ENCODE peak calls at places on chromosome 21, in ten cellular contexts. One of them, this sample, is unnamed.

GRCh38 chr21:33449650-33450049 is 30.1 kb downstream of the TMEM50B start:
- DNase-seq in tibial artery: no peak
- DNase-seq in Calu3: no peak
- DNase-seq in sigmoid colon: no peak
- DNase-seq in astrocyte: no peak
- DNase-seq in fibroblast of mammary gland: no peak
- DNase-seq in astrocyte of the spinal cord: no peak
- DNase-seq in GM12865: no peak
- DNase-seq in heart left ventricle: no peak
- DNase-seq in neural progenitor cell: no peak
- DNase-seq in this sample: no peak

GRCh38 chr21:33308586-33309490 is 15.9 kb upstream of the IFNAR1 start:
- DNase-seq in tibial artery: no peak
- DNase-seq in Calu3: no peak
- DNase-seq in sigmoid colon: no peak
- DNase-seq in astrocyte: peak
- DNase-seq in fibroblast of mammary gland: peak
- DNase-seq in astrocyte of the spinal cord: peak
- DNase-seq in GM12865: peak
- DNase-seq in heart left ventricle: no peak
- DNase-seq in neural progenitor cell: no peak
- DNase-seq in this sample: no peak

GRCh38 chr21:36976882-36977651 is 10.6 kb upstream of the HLCS start:
- DNase-seq in tibial artery: no peak
- DNase-seq in Calu3: peak
- DNase-seq in sigmoid colon: no peak
- DNase-seq in astrocyte: peak
- DNase-seq in fibroblast of mammary gland: peak
- DNase-seq in astrocyte of the spinal cord: peak
- DNase-seq in GM12865: peak
- DNase-seq in heart left ventricle: no peak
- DNase-seq in neural progenitor cell: peak
- DNase-seq in this sample: peak

GRCh38 chr21:26127918-26128317 is 42.7 kb downstream of the APP start:
- DNase-seq in tibial artery: peak
- DNase-seq in Calu3: no peak
- DNase-seq in sigmoid colon: no peak
- DNase-seq in astrocyte: peak
- DNase-seq in fibroblast of mammary gland: no peak
- DNase-seq in astrocyte of the spinal cord: peak
- DNase-seq in GM12865: no peak
- DNase-seq in heart left ventricle: peak
- DNase-seq in neural progenitor cell: no peak
- DNase-seq in this sample: no peak

GRCh38 chr21:31710586-31710985 is 21.3 kb downstream of the SCAF4 start:
- DNase-seq in tibial artery: no peak
- DNase-seq in Calu3: no peak
- DNase-seq in sigmoid colon: no peak
- DNase-seq in astrocyte: peak
- DNase-seq in fibroblast of mammary gland: peak
- DNase-seq in astrocyte of the spinal cord: peak
- DNase-seq in GM12865: no peak
- DNase-seq in heart left ventricle: no peak
- DNase-seq in neural progenitor cell: no peak
- DNase-seq in this sample: no peak

GRCh38 chr21:35994605-35995004 is 65.7 kb downstream of the SETD4 start:
- DNase-seq in tibial artery: no peak
- DNase-seq in Calu3: no peak
- DNase-seq in sigmoid colon: no peak
- DNase-seq in astrocyte: no peak
- DNase-seq in fibroblast of mammary gland: no peak
- DNase-seq in astrocyte of the spinal cord: no peak
- DNase-seq in GM12865: no peak
- DNase-seq in heart left ventricle: no peak
- DNase-seq in neural progenitor cell: no peak
- DNase-seq in this sample: no peak

GRCh38 chr21:46468110-46468774 is 9.6 kb downstream of the DIP2A start:
- DNase-seq in tibial artery: no peak
- DNase-seq in Calu3: no peak
- DNase-seq in sigmoid colon: no peak
- DNase-seq in astrocyte: no peak
- DNase-seq in fibroblast of mammary gland: no peak
- DNase-seq in astrocyte of the spinal cord: no peak
- DNase-seq in GM12865: no peak
- DNase-seq in heart left ventricle: no peak
- DNase-seq in neural progenitor cell: no peak
- DNase-seq in this sample: no peak

GRCh38 chr21:14900611-14901010 is 164.2 kb downstream of the NRIP1 start:
- DNase-seq in tibial artery: no peak
- DNase-seq in Calu3: no peak
- DNase-seq in sigmoid colon: no peak
- DNase-seq in astrocyte: peak
- DNase-seq in fibroblast of mammary gland: peak
- DNase-seq in astrocyte of the spinal cord: peak
- DNase-seq in GM12865: no peak
- DNase-seq in heart left ventricle: no peak
- DNase-seq in neural progenitor cell: no peak
- DNase-seq in this sample: no peak

GRCh38 chr21:20997633-20998455 is at the start of gene NCAM2:
- DNase-seq in tibial artery: peak
- DNase-seq in Calu3: no peak
- DNase-seq in sigmoid colon: peak
- DNase-seq in astrocyte: peak
- DNase-seq in fibroblast of mammary gland: peak
- DNase-seq in astrocyte of the spinal cord: peak
- DNase-seq in GM12865: peak
- DNase-seq in heart left ventricle: peak
- DNase-seq in neural progenitor cell: peak
- DNase-seq in this sample: peak

GRCh38 chr21:38821248-38821647 is 15.5 kb downstream of the ETS2 start:
- DNase-seq in tibial artery: no peak
- DNase-seq in Calu3: no peak
- DNase-seq in sigmoid colon: no peak
- DNase-seq in astrocyte: no peak
- DNase-seq in fibroblast of mammary gland: no peak
- DNase-seq in astrocyte of the spinal cord: no peak
- DNase-seq in GM12865: no peak
- DNase-seq in heart left ventricle: no peak
- DNase-seq in neural progenitor cell: no peak
- DNase-seq in this sample: no peak

GRCh38 chr21:30518876-30519275 is 16.9 kb upstream of the KRTAP19-5 start:
- DNase-seq in tibial artery: no peak
- DNase-seq in Calu3: no peak
- DNase-seq in sigmoid colon: no peak
- DNase-seq in astrocyte: no peak
- DNase-seq in fibroblast of mammary gland: no peak
- DNase-seq in astrocyte of the spinal cord: no peak
- DNase-seq in GM12865: no peak
- DNase-seq in heart left ventricle: no peak
- DNase-seq in neural progenitor cell: no peak
- DNase-seq in this sample: no peak

GRCh38 chr21:38525454-38525853 is 27.2 kb upstream of the ERG start:
- DNase-seq in tibial artery: no peak
- DNase-seq in Calu3: no peak
- DNase-seq in sigmoid colon: no peak
- DNase-seq in astrocyte: no peak
- DNase-seq in fibroblast of mammary gland: no peak
- DNase-seq in astrocyte of the spinal cord: no peak
- DNase-seq in GM12865: no peak
- DNase-seq in heart left ventricle: no peak
- DNase-seq in neural progenitor cell: no peak
- DNase-seq in this sample: no peak

GRCh38 chr21:43984905-43985689 is 27.0 kb upstream of the TRAPPC10 start:
- DNase-seq in tibial artery: no peak
- DNase-seq in Calu3: no peak
- DNase-seq in sigmoid colon: no peak
- DNase-seq in astrocyte: no peak
- DNase-seq in fibroblast of mammary gland: peak
- DNase-seq in astrocyte of the spinal cord: no peak
- DNase-seq in GM12865: peak
- DNase-seq in heart left ventricle: no peak
- DNase-seq in neural progenitor cell: no peak
- DNase-seq in this sample: no peak

GRCh38 chr21:22885079-22885478 is 1886.9 kb downstream of the NCAM2 start:
- DNase-seq in tibial artery: no peak
- DNase-seq in Calu3: no peak
- DNase-seq in sigmoid colon: no peak
- DNase-seq in astrocyte: no peak
- DNase-seq in fibroblast of mammary gland: no peak
- DNase-seq in astrocyte of the spinal cord: no peak
- DNase-seq in GM12865: no peak
- DNase-seq in heart left ventricle: no peak
- DNase-seq in neural progenitor cell: peak
- DNase-seq in this sample: no peak

GRCh38 chr21:39441502-39442475 is 3.8 kb downstream of the LCA5L start:
- DNase-seq in tibial artery: no peak
- DNase-seq in Calu3: peak
- DNase-seq in sigmoid colon: no peak
- DNase-seq in astrocyte: peak
- DNase-seq in fibroblast of mammary gland: peak
- DNase-seq in astrocyte of the spinal cord: peak
- DNase-seq in GM12865: peak
- DNase-seq in heart left ventricle: no peak
- DNase-seq in neural progenitor cell: peak
- DNase-seq in this sample: no peak

GRCh38 chr21:16551101-16551695 is 821.4 kb downstream of the USP25 start:
- DNase-seq in tibial artery: no peak
- DNase-seq in Calu3: no peak
- DNase-seq in sigmoid colon: no peak
- DNase-seq in astrocyte: no peak
- DNase-seq in fibroblast of mammary gland: no peak
- DNase-seq in astrocyte of the spinal cord: no peak
- DNase-seq in GM12865: no peak
- DNase-seq in heart left ventricle: no peak
- DNase-seq in neural progenitor cell: peak
- DNase-seq in this sample: no peak

GRCh38 chr21:29298348-29299045 is at the start of gene BACH1:
- DNase-seq in tibial artery: peak
- DNase-seq in Calu3: peak
- DNase-seq in sigmoid colon: peak
- DNase-seq in astrocyte: peak
- DNase-seq in fibroblast of mammary gland: peak
- DNase-seq in astrocyte of the spinal cord: peak
- DNase-seq in GM12865: peak
- DNase-seq in heart left ventricle: peak
- DNase-seq in neural progenitor cell: peak
- DNase-seq in this sample: peak
- TF ChIP-seq CTCF in tibial artery: peak
- TF ChIP-seq CTCF in Calu3: no peak
- TF ChIP-seq CTCF in sigmoid colon: no peak
- TF ChIP-seq CTCF in astrocyte: no peak
- TF ChIP-seq CTCF in fibroblast of mammary gland: no peak
- TF ChIP-seq CTCF in astrocyte of the spinal cord: peak
- TF ChIP-seq CTCF in GM12865: peak
- TF ChIP-seq CTCF in heart left ventricle: peak
- TF ChIP-seq CTCF in neural progenitor cell: peak
- TF ChIP-seq CTCF in this sample: no peak

DNA sequence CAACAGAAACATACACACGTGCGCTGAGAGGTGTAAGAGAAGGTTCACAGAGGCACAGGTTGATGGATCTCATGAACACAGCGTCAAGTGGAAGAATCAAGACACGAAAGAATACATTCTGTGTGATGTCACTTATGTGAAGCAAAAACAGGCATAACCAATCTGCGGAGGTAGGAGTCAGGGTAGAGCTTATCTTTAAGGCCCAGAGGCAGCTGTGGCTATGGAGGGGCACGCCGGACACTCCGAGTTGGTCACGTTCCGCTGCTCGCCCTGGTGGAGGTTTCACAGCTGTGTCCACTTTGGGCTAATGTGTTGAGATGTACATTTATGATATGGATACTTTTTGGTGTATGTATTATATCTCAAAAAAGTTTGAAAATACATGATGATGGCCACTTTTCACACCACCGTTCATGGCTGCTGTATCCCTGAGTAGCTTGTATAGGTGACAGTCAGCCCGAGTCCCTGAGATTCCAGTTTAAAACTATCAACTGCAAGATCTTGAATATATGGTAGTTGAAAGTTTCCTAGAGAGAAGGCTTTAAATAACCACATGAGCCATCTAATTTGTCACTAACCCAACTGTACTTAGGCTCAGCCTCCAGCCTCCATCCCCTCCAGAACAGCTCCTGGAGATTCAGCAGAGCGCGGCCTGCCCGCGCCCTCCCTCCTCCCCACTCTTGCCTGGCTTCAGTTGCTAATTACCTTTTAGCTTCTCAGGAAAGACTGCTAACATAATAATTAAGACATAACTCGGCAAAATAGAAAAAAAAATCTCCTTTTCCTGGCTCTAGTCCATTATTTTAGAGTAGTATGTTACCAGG is 6.7 kb upstream of the ADARB1 start:
- DNase-seq in tibial artery: no peak
- DNase-seq in Calu3: no peak
- DNase-seq in sigmoid colon: no peak
- DNase-seq in astrocyte: no peak
- DNase-seq in fibroblast of mammary gland: no peak
- DNase-seq in astrocyte of the spinal cord: no peak
- DNase-seq in GM12865: no peak
- DNase-seq in heart left ventricle: no peak
- DNase-seq in neural progenitor cell: no peak
- DNase-seq in this sample: no peak
- TF ChIP-seq CTCF in tibial artery: no peak
- TF ChIP-seq CTCF in Calu3: no peak
- TF ChIP-seq CTCF in sigmoid colon: no peak
- TF ChIP-seq CTCF in astrocyte: no peak
- TF ChIP-seq CTCF in fibroblast of mammary gland: no peak
- TF ChIP-seq CTCF in astrocyte of the spinal cord: no peak
- TF ChIP-seq CTCF in GM12865: no peak
- TF ChIP-seq CTCF in heart left ventricle: no peak
- TF ChIP-seq CTCF in neural progenitor cell: no peak
- TF ChIP-seq CTCF in this sample: no peak

DNA sequence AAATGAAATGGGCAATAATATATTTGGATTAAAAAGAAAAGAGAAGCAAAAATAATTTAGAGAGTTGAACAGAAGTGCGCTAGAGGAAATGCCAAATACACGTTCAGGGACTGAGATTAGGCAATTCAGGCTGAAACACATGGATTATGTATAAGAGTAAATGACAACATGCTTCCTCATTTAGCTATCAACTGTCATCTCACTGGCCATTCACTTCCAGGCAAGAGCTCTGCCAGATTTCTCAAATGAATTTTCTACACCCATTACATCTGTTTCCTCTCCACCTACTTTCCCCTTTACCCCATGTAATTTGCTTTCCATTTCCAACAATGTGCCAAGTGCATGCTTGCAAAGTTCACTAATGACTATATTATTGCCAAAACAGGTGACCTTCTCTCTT is 582.4 kb downstream of the LTN1 start:
- DNase-seq in tibial artery: no peak
- DNase-seq in Calu3: no peak
- DNase-seq in sigmoid colon: no peak
- DNase-seq in astrocyte: no peak
- DNase-seq in fibroblast of mammary gland: no peak
- DNase-seq in astrocyte of the spinal cord: no peak
- DNase-seq in GM12865: no peak
- DNase-seq in heart left ventricle: no peak
- DNase-seq in neural progenitor cell: no peak
- DNase-seq in this sample: no peak
- TF ChIP-seq CTCF in tibial artery: no peak
- TF ChIP-seq CTCF in Calu3: no peak
- TF ChIP-seq CTCF in sigmoid colon: no peak
- TF ChIP-seq CTCF in astrocyte: no peak
- TF ChIP-seq CTCF in fibroblast of mammary gland: no peak
- TF ChIP-seq CTCF in astrocyte of the spinal cord: no peak
- TF ChIP-seq CTCF in GM12865: no peak
- TF ChIP-seq CTCF in heart left ventricle: no peak
- TF ChIP-seq CTCF in neural progenitor cell: no peak
- TF ChIP-seq CTCF in this sample: no peak

GRCh38 chr21:34722684-34723300 is 54.0 kb downstream of the CLIC6 start:
- DNase-seq in tibial artery: no peak
- DNase-seq in Calu3: peak
- DNase-seq in sigmoid colon: no peak
- DNase-seq in astrocyte: no peak
- DNase-seq in fibroblast of mammary gland: no peak
- DNase-seq in astrocyte of the spinal cord: no peak
- DNase-seq in GM12865: no peak
- DNase-seq in heart left ventricle: no peak
- DNase-seq in neural progenitor cell: peak
- DNase-seq in this sample: peak
- TF ChIP-seq CTCF in tibial artery: peak
- TF ChIP-seq CTCF in Calu3: peak
- TF ChIP-seq CTCF in sigmoid colon: no peak
- TF ChIP-seq CTCF in astrocyte: peak
- TF ChIP-seq CTCF in fibroblast of mammary gland: peak
- TF ChIP-seq CTCF in astrocyte of the spinal cord: peak
- TF ChIP-seq CTCF in GM12865: peak
- TF ChIP-seq CTCF in heart left ventricle: peak
- TF ChIP-seq CTCF in neural progenitor cell: peak
- TF ChIP-seq CTCF in this sample: peak